ENCODE peak calls at places on chromosomes 13 and 19, in five cellular contexts. I is tibial nerve, P is uterus, L is HCT116, W is suprapubic skin. B is an unnamed sample.

GRCh38 chr13:78152415-78152814 is 233.8 kb upstream of the EDNRB start:
- DNase-seq in I (no peak), W (no peak), L (no peak), P (no peak), B (no peak)

GRCh38 chr13:95677564-95678386 is 836 bp downstream of the DNAJC3 start:
- DNase-seq in I (no peak), P (peak; percentile 45), W (peak; percentile 90), L (no peak), B (no peak)

GRCh38 chr13:108961542-108962125 is 332.2 kb downstream of the MYO16 start:
- DNase-seq in P (no peak), I (no peak), L (peak; percentile 31), W (no peak), B (no peak)

GRCh38 chr13:113109151-113110047 is 3.8 kb downstream of the F7 start:
- DNase-seq in I (no peak), P (no peak), L (no peak), W (peak; percentile 67), B (no peak)

GRCh38 chr19:48635966-48636858 is 967 bp downstream of the DBP start:
- DNase-seq in I (no peak), P (peak; percentile 66), W (no peak), L (no peak), B (no peak)

GRCh38 chr19:14536926-14537692 is 7.7 kb downstream of the TECR start:
- DNase-seq in L (peak; percentile 88), I (no peak), W (no peak), P (peak; percentile 79), B (no peak)

GRCh38 chr13:108924154-108924940 is 294.9 kb downstream of the MYO16 start:
- DNase-seq in W (no peak), P (no peak), L (no peak), I (no peak), B (no peak)

GRCh38 chr19:18415177-18415867 is 3.9 kb upstream of the SSBP4 start:
- DNase-seq in L (no peak), W (peak; percentile 90), P (peak; percentile 96), I (peak; percentile 69), B (no peak)

GRCh38 chr13:31200636-31200970 is 828 bp downstream of the B3GLCT start:
- DNase-seq in P (peak; percentile 38), W (no peak), L (no peak), I (no peak), B (no peak)

GRCh38 chr13:39618546-39618945 is 15.6 kb upstream of the LHFPL6 start:
- DNase-seq in L (no peak), P (no peak), I (no peak), W (no peak), B (no peak)

GRCh38 chr13:108154421-108154858 is 60.9 kb downstream of the LIG4 start:
- DNase-seq in L (no peak), W (no peak), I (no peak), P (no peak), B (no peak)

GRCh38 chr19:15251749-15252397 is 19.6 kb upstream of the EPHX3 start:
- DNase-seq in I (peak; percentile 69), W (peak; percentile 89), L (no peak), P (peak; percentile 93), B (no peak)

GRCh38 chr19:46606681-46607440 is 5.7 kb downstream of the CALM3 start:
- DNase-seq in P (no peak), I (no peak), L (no peak), W (peak; percentile 72), B (no peak)

GRCh38 chr19:3712663-3713531 is 4.7 kb downstream of the TJP3 start:
- DNase-seq in W (no peak), L (peak; percentile 37), P (no peak), I (no peak), B (no peak)

GRCh38 chr13:93951153-93951552 is 528.3 kb downstream of the DCT start:
- DNase-seq in I (no peak), W (no peak), L (no peak), P (no peak), B (no peak)

GRCh38 chr19:47021536-47022139 is 2.0 kb downstream of the NPAS1 start:
- DNase-seq in W (no peak), P (no peak), I (no peak), L (no peak), B (no peak)

GRCh38 chr19:28463493-28464053 is 749.4 kb downstream of the UQCRFS1 start:
- DNase-seq in I (no peak), P (no peak), L (no peak), W (no peak), B (no peak)

GRCh38 chr13:29937836-29938235 is 87.4 kb upstream of the UBL3 start:
- DNase-seq in I (no peak), W (no peak), P (no peak), L (no peak), B (no peak)

GRCh38 chr19:3285647-3286176 is 61.3 kb downstream of the CELF5 start:
- DNase-seq in L (no peak), W (no peak), I (no peak), P (no peak), B (no peak)

GRCh38 chr13:114310961-114311360 is 3.3 kb upstream of the CHAMP1 start:
- DNase-seq in I (no peak), L (no peak), P (no peak), W (no peak), B (no peak)

GRCh38 chr13:30466358-30466714 is 600 bp upstream of the HMGB1 start:
- DNase-seq in I (no peak), L (no peak), P (no peak), W (no peak), B (no peak)

GRCh38 chr13:35830850-35831450 is 300.2 kb downstream of the DCLK1 start:
- DNase-seq in I (no peak), L (no peak), P (no peak), W (no peak), B (no peak)

GRCh38 chr19:55464039-55464668 is 397 bp downstream of the C19orf85 start:
- DNase-seq in I (no peak), P (no peak), W (no peak), L (no peak), B (no peak)

GRCh38 chr13:113110048-113110851 is 4.7 kb downstream of the F7 start:
- DNase-seq in I (no peak), P (no peak), L (no peak), W (peak; percentile 74), B (no peak)

GRCh38 chr13:79051472-79051871 is 354.6 kb downstream of the RBM26 start:
- DNase-seq in I (no peak), L (no peak), W (no peak), P (no peak), B (no peak)

GRCh38 chr13:33272531-33273124 is 12.9 kb downstream of the STARD13 start:
- DNase-seq in L (no peak), W (no peak), P (no peak), I (no peak), B (no peak)

GRCh38 chr13:29439601-29440381 is 155.7 kb downstream of the SLC7A1 start:
- DNase-seq in W (no peak), P (no peak), I (no peak), L (no peak), B (no peak)

GRCh38 chr19:2790194-2790556 is 4.9 kb downstream of the THOP1 start:
- DNase-seq in I (no peak), P (no peak), L (no peak), W (no peak), B (no peak)

DNA sequence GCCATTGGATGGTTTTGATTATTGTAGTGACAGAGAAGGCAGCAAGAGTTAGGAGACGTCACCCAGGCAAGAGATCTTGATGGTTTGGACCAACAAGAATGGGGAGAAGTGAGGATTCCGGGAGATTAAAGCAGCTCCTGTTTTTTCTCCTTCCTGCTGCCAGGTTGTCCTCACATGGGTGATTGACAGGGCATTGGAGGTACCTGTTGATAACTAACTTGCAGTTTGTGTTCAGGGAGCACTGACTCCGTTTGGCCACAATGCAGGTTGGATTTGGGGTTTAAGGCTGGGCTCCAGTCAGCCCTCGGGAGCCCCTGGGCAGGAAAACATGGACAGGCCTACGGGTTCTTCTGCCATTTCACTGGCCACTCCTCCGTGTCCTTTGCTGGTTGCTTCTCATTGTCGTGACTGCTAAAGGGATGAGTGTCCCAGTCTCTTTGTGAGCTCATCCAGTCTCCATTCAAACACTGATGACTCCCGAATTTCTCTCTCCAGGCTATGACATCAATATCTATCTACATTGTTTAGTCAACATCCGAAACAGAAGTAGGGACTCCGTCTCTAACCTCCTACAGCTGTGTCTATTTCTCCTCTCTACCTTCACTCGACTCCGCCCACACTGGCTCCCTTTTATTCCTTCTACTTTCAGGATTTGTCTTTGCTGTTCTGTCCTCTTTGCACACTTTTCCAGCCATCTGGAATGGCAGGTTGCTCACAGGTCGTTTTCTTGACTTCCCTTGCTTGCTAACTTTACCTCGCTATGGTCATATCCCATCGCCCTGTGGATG is 1.3 kb upstream of the PTOV1 start:
- DNase-seq in P (no peak), W (no peak), I (no peak), L (no peak), B (no peak)
- H3K27ac ChIP-seq in P (peak overlapping the region; percentile 100), W (peak overlapping the region; percentile 99), I (peak overlapping the region; percentile 99), L (peak overlapping the region; percentile 91), B (no peak overlapping the region)

GRCh38 chr19:35126624-35126959 is 8.3 kb downstream of the LGI4 start:
- DNase-seq in L (no peak), P (no peak), I (no peak), W (no peak), B (no peak)

GRCh38 chr19:35128398-35129057 is 6.3 kb downstream of the LGI4 start:
- DNase-seq in I (no peak), W (no peak), L (no peak), P (no peak), B (no peak)

GRCh38 chr19:35125270-35125717 is 9.6 kb downstream of the LGI4 start:
- DNase-seq in P (no peak), I (no peak), W (no peak), L (no peak), B (no peak)

GRCh38 chr19:35125746-35126623 is 8.9 kb downstream of the LGI4 start:
- DNase-seq in W (no peak), L (no peak), P (no peak), I (no peak), B (no peak)

GRCh38 chr19:35127871-35128270 is 7.0 kb downstream of the LGI4 start:
- DNase-seq in P (no peak), W (no peak), I (no peak), L (no peak), B (no peak)
- H3K36me3 ChIP-seq in P (no peaks in the 10 kb centered on the region), W (no peaks in the 10 kb centered on the region), I (no peaks in the 10 kb centered on the region), L (no peaks in the 10 kb centered on the region), B (no peaks in the 10 kb centered on the region)

GRCh38 chr19:51593969-51594773 is 23.1 kb downstream of the ZNF175 start:
- DNase-seq in L (peak; percentile 90), P (peak; percentile 98), I (peak; percentile 92), W (peak; percentile 97), B (peak; percentile 89)
- TF ChIP-seq POLR2A in L (peak; percentile 19), P (no peak), I (peak; percentile 13), W (no peak), B (no peak)

DNA sequence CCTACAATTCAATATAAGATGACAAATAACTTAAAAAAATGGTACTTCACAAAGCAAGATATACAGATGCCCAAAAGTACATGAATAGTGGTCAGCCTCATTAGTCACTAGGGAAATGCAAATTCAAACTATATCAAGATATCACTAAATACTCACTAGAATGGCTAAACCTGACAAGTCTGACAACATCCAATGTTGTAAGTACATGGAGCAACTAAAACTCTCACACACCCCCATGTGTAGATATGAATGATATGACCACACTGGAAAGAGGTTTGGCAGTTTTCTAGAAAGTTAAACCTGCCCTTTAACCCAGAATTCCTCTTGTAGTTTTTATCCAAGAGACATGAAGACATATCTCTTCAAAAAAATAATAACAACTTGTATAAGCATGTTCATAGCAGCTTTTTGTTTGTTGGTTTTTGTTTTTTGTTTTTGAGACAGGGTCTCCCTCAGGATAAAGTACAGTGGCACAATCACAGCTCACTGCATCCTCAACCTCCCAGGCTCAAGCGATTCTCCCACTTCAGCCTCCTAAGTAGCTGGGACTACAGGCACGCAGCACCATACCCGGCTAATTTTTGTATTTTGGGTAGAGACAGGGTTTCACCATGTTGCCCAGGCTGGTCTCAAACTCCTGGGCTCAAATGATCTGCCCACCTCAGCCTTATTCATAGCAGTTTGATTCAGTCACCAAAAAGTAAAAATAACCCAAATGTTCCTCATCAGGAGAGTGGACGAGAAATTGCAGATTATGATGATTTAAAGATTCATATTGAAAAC is 55.1 kb downstream of the RFX2 start:
- DNase-seq in P (no peak), L (no peak), W (no peak), I (no peak), B (no peak)
- H3K27ac ChIP-seq in P (peak overlapping the region; percentile 95), L (no peak overlapping the region), W (peak overlapping the region; percentile 97), I (no peak overlapping the region), B (no peak overlapping the region)

B was measured in esophagus squamous epithelium.